ENCODE peak calls at places on chromosome 11, in seven cellular contexts. E, U, O, Z, I, F and T are unnamed samples.

GRCh38 chr11:76329084-76329648 is 51.8 kb downstream of the THAP12 start:
- DNase-seq in E (no peak), U (peak; percentile 63), O (peak; percentile 49), Z (no peak), I (no peak), F (peak; percentile 71), T (no peak)

GRCh38 chr11:35946766-35947165 is 2.9 kb downstream of the LDLRAD3 start:
- DNase-seq in E (no peak), U (no peak), O (no peak), Z (no peak), I (no peak), F (peak; percentile 75), T (no peak)

GRCh38 chr11:77525455-77526091 is 51.7 kb upstream of the PAK1 start:
- DNase-seq in E (no peak), U (no peak), O (peak; percentile 10), Z (no peak), I (no peak), F (no peak), T (no peak)

GRCh38 chr11:99229544-99229943 is 208.8 kb downstream of the CNTN5 start:
- DNase-seq in E (no peak), U (no peak), O (no peak), Z (no peak), I (no peak), F (no peak), T (no peak)

GRCh38 chr11:43130616-43131015 is 181.2 kb upstream of the API5 start:
- DNase-seq in E (no peak), U (no peak), O (no peak), Z (no peak), I (no peak), F (peak; percentile 72), T (no peak)

GRCh38 chr11:129947474-129947873 is 52.1 kb upstream of the NFRKB start:
- DNase-seq in E (no peak), U (no peak), O (no peak), Z (no peak), I (no peak), F (peak; percentile 85), T (no peak)

GRCh38 chr11:83249972-83250593 is 36.1 kb downstream of the CCDC90B start:
- DNase-seq in E (no peak), U (peak; percentile 75), O (peak; percentile 69), Z (no peak), I (no peak), F (no peak), T (no peak)

GRCh38 chr11:5712507-5712906 is 22.9 kb downstream of the TRIM22 start:
- DNase-seq in E (no peak), U (peak; percentile 21), O (peak; percentile 5), Z (no peak), I (no peak), F (no peak), T (no peak)

GRCh38 chr11:45930031-45930794 is 7.8 kb downstream of the LARGE2 start:
- DNase-seq in E (no peak), U (no peak), O (no peak), Z (no peak), I (no peak), F (no peak), T (no peak)

GRCh38 chr11:8744423-8744822 is 61.8 kb downstream of the RPL27A start:
- DNase-seq in E (no peak), U (no peak), O (no peak), Z (no peak), I (no peak), F (no peak), T (no peak)

GRCh38 chr11:18221274-18221876 is 15.2 kb downstream of the SAA4 start:
- DNase-seq in E (no peak), U (no peak), O (no peak), Z (no peak), I (no peak), F (no peak), T (no peak)

GRCh38 chr11:118572075-118572913 is at the start of gene ARCN1:
- DNase-seq in E (peak; percentile 77), U (peak; percentile 80), O (peak; percentile 73), Z (peak; percentile 63), I (peak; percentile 61), F (peak; percentile 96), T (peak; percentile 66)

DNA sequence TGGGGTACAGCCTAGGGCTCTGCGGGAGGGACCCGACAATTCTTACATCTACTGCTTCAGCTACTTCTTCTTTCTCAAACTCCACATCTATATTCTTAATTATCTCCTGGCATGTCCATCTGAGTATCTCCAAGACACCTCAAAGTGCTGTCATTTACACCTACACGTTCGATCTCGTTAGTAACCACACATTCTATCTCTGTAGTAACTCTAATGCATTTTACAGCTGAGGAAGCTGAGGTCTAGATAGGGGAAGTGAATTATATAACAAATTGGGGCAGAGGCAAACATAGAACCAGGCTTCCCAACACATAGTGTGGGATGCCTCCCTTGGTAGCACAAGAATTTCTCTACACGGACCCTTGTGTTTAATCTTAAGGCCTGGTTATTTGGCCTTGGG is 27.6 kb upstream of the RRM1 start:
- DNase-seq in E (no peak), U (no peak), O (no peak), Z (no peak), I (no peak), F (peak; percentile 5), T (no peak)
- H3K27ac ChIP-seq in E (no peak overlapping the region), U (no peak overlapping the region), O (no peak overlapping the region), Z (no peak overlapping the region), I (no peak overlapping the region), F (no peak overlapping the region), T (no peak overlapping the region)

GRCh38 chr11:44727114-44727372 is 281 bp downstream of the TSPAN18 start:
- DNase-seq in E (no peak), U (no peak), O (no peak), Z (no peak), I (no peak), F (peak; percentile 73), T (no peak)
- H3K27me3 ChIP-seq in E (no peaks in the 10 kb centered on the region), U (peaks cover 32% of the 10 kb centered on the region), O (peaks cover 49% of the 10 kb centered on the region), Z (peaks cover 17% of the 10 kb centered on the region), I (peaks cover 3% of the 10 kb centered on the region), F (no peaks in the 10 kb centered on the region), T (no peaks in the 10 kb centered on the region)

DNA sequence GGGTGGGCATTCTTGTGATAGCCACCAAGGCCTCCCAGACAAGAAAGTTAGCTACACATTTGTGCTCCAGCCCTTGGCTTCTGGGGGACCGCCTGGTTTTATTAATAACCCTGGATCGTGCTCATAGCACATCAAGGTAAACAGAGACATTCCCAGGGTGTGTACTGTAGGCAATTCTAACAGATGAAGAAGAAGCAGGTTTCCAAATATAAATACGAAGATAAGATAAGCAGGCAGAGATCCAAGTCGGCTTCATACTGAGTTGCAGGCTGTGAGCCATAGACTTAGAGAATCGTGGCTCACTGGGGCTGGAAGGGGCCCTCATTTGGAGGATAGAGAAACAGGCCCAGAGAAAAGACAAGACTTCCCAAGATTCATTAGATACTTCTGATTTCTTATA is 131.4 kb downstream of the TENM4 start:
- DNase-seq in E (no peak), U (no peak), O (peak; percentile 70), Z (no peak), I (no peak), F (no peak), T (no peak)
- H3K27ac ChIP-seq in E (no peak overlapping the region), U (no peak overlapping the region), O (no peak overlapping the region), Z (no peak overlapping the region), I (no peak overlapping the region), F (no peak overlapping the region), T (no peak overlapping the region)

DNA sequence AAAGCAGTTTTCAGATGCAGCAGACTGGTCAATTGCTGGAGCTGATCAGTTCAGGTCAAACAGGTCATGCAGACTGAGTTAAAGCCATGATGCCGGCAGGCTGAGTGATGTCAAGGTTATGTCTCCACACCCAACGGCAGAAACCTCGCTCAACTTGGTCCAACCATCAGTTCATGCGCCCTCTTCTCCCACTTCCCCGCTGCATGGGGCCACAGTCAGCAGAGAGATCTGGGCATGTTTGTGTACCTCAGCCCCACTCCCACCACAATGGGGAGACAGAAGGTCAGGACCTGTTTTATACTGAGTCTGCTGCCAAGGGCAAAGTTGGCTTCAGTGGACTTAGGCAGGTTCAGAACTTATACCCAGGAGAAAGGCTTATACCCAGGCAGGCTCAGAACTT is 118.7 kb downstream of the TRIM29 start:
- DNase-seq in E (no peak), U (no peak), O (no peak), Z (no peak), I (no peak), F (no peak), T (no peak)
- H3K27me3 ChIP-seq in E (no peaks in the 10 kb centered on the region), U (no peaks in the 10 kb centered on the region), O (peaks cover 20% of the 10 kb centered on the region), Z (peaks cover 2% of the 10 kb centered on the region), I (peaks cover 4% of the 10 kb centered on the region), F (peaks cover under 1% of the 10 kb centered on the region), T (peaks cover 18% of the 10 kb centered on the region)

DNA sequence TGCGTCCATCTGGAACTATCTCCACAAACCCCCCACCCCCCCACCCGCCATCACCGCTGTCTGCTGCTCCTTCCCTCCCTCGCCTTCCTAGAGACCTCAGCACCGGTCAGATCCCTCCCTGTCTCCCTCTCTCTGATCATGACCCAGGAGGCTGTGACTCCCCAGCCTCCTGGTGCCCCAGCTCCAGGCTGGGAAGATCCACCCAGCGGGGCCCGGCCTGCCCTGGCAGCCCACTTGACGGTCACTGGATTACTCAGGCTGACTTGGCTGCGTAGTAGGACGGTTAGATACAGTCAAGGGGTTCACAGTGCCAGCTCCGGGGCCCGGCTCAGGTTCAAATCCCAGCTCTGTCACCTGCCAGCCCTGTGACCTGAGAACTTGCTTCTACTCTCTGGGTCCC is 59.3 kb downstream of the ANO1 start:
- DNase-seq in E (no peak), U (no peak), O (no peak), Z (no peak), I (no peak), F (no peak), T (no peak)
- H3K27ac ChIP-seq in E (no peak overlapping the region), U (no peak overlapping the region), O (no peak overlapping the region), Z (no peak overlapping the region), I (no peak overlapping the region), F (no peak overlapping the region), T (no peak overlapping the region)

DNA sequence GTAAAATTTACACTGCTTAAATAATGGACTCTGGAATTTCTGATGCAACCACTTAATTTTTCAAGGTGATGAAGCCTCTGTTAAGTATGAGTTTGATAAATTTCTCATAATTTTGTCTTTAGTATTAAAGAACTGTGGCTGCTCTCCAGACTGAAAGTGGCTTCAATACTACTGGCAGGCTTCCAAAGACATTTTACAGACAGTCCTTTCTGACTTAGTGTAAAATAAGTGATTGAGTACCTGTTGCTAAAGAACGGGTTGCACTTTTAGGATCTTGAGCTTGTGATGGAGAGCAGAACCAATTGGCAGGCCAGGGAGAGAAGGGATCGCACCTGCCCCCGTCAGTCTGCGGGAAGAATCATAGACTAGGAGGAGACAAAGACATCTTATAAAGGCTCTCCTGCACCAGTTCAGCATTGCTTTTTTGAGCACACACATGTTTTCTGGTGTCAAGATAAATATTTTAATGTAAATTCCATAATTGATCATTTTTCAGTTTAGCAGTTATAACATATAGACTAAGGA is 4.4 kb downstream of the NCAM1 start:
- DNase-seq in E (no peak), U (no peak), O (no peak), Z (no peak), I (no peak), F (no peak), T (no peak)
- H3K27me3 ChIP-seq in E (no peaks in the 10 kb centered on the region), U (peaks cover 9% of the 10 kb centered on the region), O (peaks cover 30% of the 10 kb centered on the region), Z (peaks cover 34% of the 10 kb centered on the region), I (peaks cover 2% of the 10 kb centered on the region), F (peaks cover 39% of the 10 kb centered on the region), T (peaks cover 45% of the 10 kb centered on the region)

GRCh38 chr11:63837719-63838118 is 1.2 kb upstream of the MARK2 start:
- DNase-seq in E (no peak), U (no peak), O (no peak), Z (no peak), I (no peak), F (no peak), T (no peak)
- H3K27ac ChIP-seq in E (peak overlapping the region; percentile 90), U (no peak overlapping the region), O (no peak overlapping the region), Z (peak overlapping the region; percentile 83), I (peak overlapping the region; percentile 51), F (no peak overlapping the region), T (peak overlapping the region; percentile 73)

GRCh38 chr11:93728792-93729128 is 12.5 kb downstream of the TAF1D start:
- DNase-seq in E (no peak), U (no peak), O (no peak), Z (no peak), I (no peak), F (no peak), T (no peak)
- H3K27me3 ChIP-seq in E (no peaks in the 10 kb centered on the region), U (no peaks in the 10 kb centered on the region), O (no peaks in the 10 kb centered on the region), Z (no peaks in the 10 kb centered on the region), I (no peaks in the 10 kb centered on the region), F (no peaks in the 10 kb centered on the region), T (no peaks in the 10 kb centered on the region)